ENCODE peak calls at places on chromosomes 7 and 10, in nine cellular contexts. One of them, this sample, is unnamed.

GRCh38 chr10:76717141-76717540 is 920.5 kb downstream of the KCNMA1 start:
- DNase-seq in prostate gland: no peak
- DNase-seq in AG08395: peak; percentile 13
- DNase-seq in BJ: peak; percentile 27
- DNase-seq in NCI-H1930: no peak
- DNase-seq in endodermal cell: no peak
- DNase-seq in NCI-H748 treated with DMSO at 0.1 percent for 48 hours: no peak
- DNase-seq in hypothalamus: no peak
- DNase-seq in nucleus accumbens: no peak
- DNase-seq in this sample: no peak

GRCh38 chr7:117961235-117961634 is 88.0 kb upstream of the CTTNBP2 start:
- DNase-seq in NCI-H748 treated with DMSO at 0.1 percent for 48 hours: no peak
- DNase-seq in prostate gland: no peak
- DNase-seq in hypothalamus: no peak
- DNase-seq in AG08395: no peak
- DNase-seq in BJ: no peak
- DNase-seq in NCI-H1930: no peak
- DNase-seq in nucleus accumbens: no peak
- DNase-seq in endodermal cell: no peak
- DNase-seq in this sample: no peak

GRCh38 chr7:128227246-128227645 is 13.8 kb upstream of the LEP start:
- DNase-seq in prostate gland: no peak
- DNase-seq in NCI-H748 treated with DMSO at 0.1 percent for 48 hours: no peak
- DNase-seq in hypothalamus: no peak
- DNase-seq in BJ: no peak
- DNase-seq in NCI-H1930: no peak
- DNase-seq in nucleus accumbens: no peak
- DNase-seq in endodermal cell: no peak
- DNase-seq in AG08395: no peak
- DNase-seq in this sample: no peak

GRCh38 chr7:102061981-102062390 is 224.7 kb upstream of the SH2B2 start:
- DNase-seq in endodermal cell: no peak
- DNase-seq in AG08395: no peak
- DNase-seq in hypothalamus: no peak
- DNase-seq in NCI-H748 treated with DMSO at 0.1 percent for 48 hours: no peak
- DNase-seq in BJ: no peak
- DNase-seq in prostate gland: no peak
- DNase-seq in NCI-H1930: no peak
- DNase-seq in nucleus accumbens: no peak
- DNase-seq in this sample: no peak

GRCh38 chr10:72337039-72337629 is 17.6 kb downstream of the DNAJB12 start:
- DNase-seq in endodermal cell: peak; percentile 91
- DNase-seq in hypothalamus: peak; percentile 74
- DNase-seq in nucleus accumbens: no peak
- DNase-seq in NCI-H1930: no peak
- DNase-seq in AG08395: peak; percentile 65
- DNase-seq in NCI-H748 treated with DMSO at 0.1 percent for 48 hours: peak; percentile 42
- DNase-seq in BJ: no peak
- DNase-seq in prostate gland: peak; percentile 79
- DNase-seq in this sample: peak; percentile 66

GRCh38 chr10:125003901-125004467 is 62.1 kb downstream of the ZRANB1 start:
- DNase-seq in BJ: no peak
- DNase-seq in NCI-H1930: no peak
- DNase-seq in prostate gland: no peak
- DNase-seq in AG08395: no peak
- DNase-seq in NCI-H748 treated with DMSO at 0.1 percent for 48 hours: no peak
- DNase-seq in nucleus accumbens: no peak
- DNase-seq in endodermal cell: no peak
- DNase-seq in hypothalamus: no peak
- DNase-seq in this sample: no peak

GRCh38 chr10:50219646-50220045 is 31.7 kb downstream of the ASAH2 start:
- DNase-seq in BJ: no peak
- DNase-seq in AG08395: no peak
- DNase-seq in NCI-H748 treated with DMSO at 0.1 percent for 48 hours: no peak
- DNase-seq in nucleus accumbens: no peak
- DNase-seq in endodermal cell: no peak
- DNase-seq in hypothalamus: no peak
- DNase-seq in prostate gland: no peak
- DNase-seq in NCI-H1930: no peak
- DNase-seq in this sample: no peak

GRCh38 chr10:23918839-23919238 is 290.1 kb upstream of the KIAA1217 start:
- DNase-seq in hypothalamus: no peak
- DNase-seq in NCI-H1930: no peak
- DNase-seq in NCI-H748 treated with DMSO at 0.1 percent for 48 hours: no peak
- DNase-seq in BJ: no peak
- DNase-seq in endodermal cell: peak; percentile 55
- DNase-seq in nucleus accumbens: no peak
- DNase-seq in prostate gland: no peak
- DNase-seq in AG08395: no peak
- DNase-seq in this sample: no peak

GRCh38 chr10:6232846-6233724 is 30.4 kb downstream of the PFKFB3 start:
- DNase-seq in NCI-H1930: no peak
- DNase-seq in prostate gland: no peak
- DNase-seq in hypothalamus: peak; percentile 70
- DNase-seq in endodermal cell: no peak
- DNase-seq in nucleus accumbens: no peak
- DNase-seq in AG08395: no peak
- DNase-seq in BJ: no peak
- DNase-seq in NCI-H748 treated with DMSO at 0.1 percent for 48 hours: no peak
- DNase-seq in this sample: no peak

GRCh38 chr10:115321360-115321759 is 228.2 kb downstream of the ATRNL1 start:
- DNase-seq in AG08395: no peak
- DNase-seq in NCI-H1930: no peak
- DNase-seq in nucleus accumbens: no peak
- DNase-seq in hypothalamus: no peak
- DNase-seq in BJ: no peak
- DNase-seq in endodermal cell: no peak
- DNase-seq in prostate gland: no peak
- DNase-seq in NCI-H748 treated with DMSO at 0.1 percent for 48 hours: no peak
- DNase-seq in this sample: no peak

GRCh38 chr10:112754001-112754411 is 196.0 kb upstream of the TCF7L2 start:
- DNase-seq in BJ: no peak
- DNase-seq in prostate gland: no peak
- DNase-seq in AG08395: no peak
- DNase-seq in NCI-H1930: no peak
- DNase-seq in endodermal cell: no peak
- DNase-seq in hypothalamus: no peak
- DNase-seq in NCI-H748 treated with DMSO at 0.1 percent for 48 hours: no peak
- DNase-seq in nucleus accumbens: no peak
- DNase-seq in this sample: no peak

GRCh38 chr7:29013931-29014330 is 55.8 kb upstream of the TRIL start:
- DNase-seq in BJ: no peak
- DNase-seq in nucleus accumbens: no peak
- DNase-seq in NCI-H748 treated with DMSO at 0.1 percent for 48 hours: no peak
- DNase-seq in AG08395: no peak
- DNase-seq in prostate gland: no peak
- DNase-seq in NCI-H1930: no peak
- DNase-seq in hypothalamus: no peak
- DNase-seq in endodermal cell: no peak
- DNase-seq in this sample: no peak

GRCh38 chr10:132223156-132223590 is 36.4 kb downstream of the DPYSL4 start:
- DNase-seq in BJ: peak; percentile 11
- DNase-seq in nucleus accumbens: peak; percentile 11
- DNase-seq in AG08395: peak; percentile 93
- DNase-seq in hypothalamus: peak; percentile 78
- DNase-seq in endodermal cell: peak; percentile 96
- DNase-seq in NCI-H748 treated with DMSO at 0.1 percent for 48 hours: no peak
- DNase-seq in NCI-H1930: no peak
- DNase-seq in prostate gland: peak; percentile 64
- DNase-seq in this sample: peak; percentile 36

GRCh38 chr10:117133273-117134083 is 4.6 kb downstream of the VAX1 start:
- DNase-seq in nucleus accumbens: no peak
- DNase-seq in prostate gland: no peak
- DNase-seq in AG08395: no peak
- DNase-seq in endodermal cell: peak; percentile 67
- DNase-seq in BJ: no peak
- DNase-seq in NCI-H1930: no peak
- DNase-seq in hypothalamus: no peak
- DNase-seq in NCI-H748 treated with DMSO at 0.1 percent for 48 hours: no peak
- DNase-seq in this sample: no peak

GRCh38 chr10:28293238-28294168 is 9.4 kb downstream of the MPP7 start:
- DNase-seq in endodermal cell: peak; percentile 45
- DNase-seq in prostate gland: no peak
- DNase-seq in NCI-H1930: no peak
- DNase-seq in AG08395: no peak
- DNase-seq in nucleus accumbens: no peak
- DNase-seq in hypothalamus: no peak
- DNase-seq in BJ: no peak
- DNase-seq in NCI-H748 treated with DMSO at 0.1 percent for 48 hours: no peak
- DNase-seq in this sample: no peak

GRCh38 chr7:92696584-92696983 is 106.4 kb upstream of the FAM133B start:
- DNase-seq in NCI-H748 treated with DMSO at 0.1 percent for 48 hours: no peak
- DNase-seq in nucleus accumbens: no peak
- DNase-seq in endodermal cell: no peak
- DNase-seq in AG08395: no peak
- DNase-seq in NCI-H1930: no peak
- DNase-seq in hypothalamus: no peak
- DNase-seq in prostate gland: no peak
- DNase-seq in BJ: no peak
- DNase-seq in this sample: no peak

GRCh38 chr10:119253433-119254174 is 46.2 kb downstream of the GRK5 start:
- DNase-seq in prostate gland: no peak
- DNase-seq in NCI-H1930: no peak
- DNase-seq in nucleus accumbens: no peak
- DNase-seq in BJ: peak; percentile 92
- DNase-seq in hypothalamus: no peak
- DNase-seq in endodermal cell: peak; percentile 72
- DNase-seq in NCI-H748 treated with DMSO at 0.1 percent for 48 hours: no peak
- DNase-seq in AG08395: peak; percentile 93
- DNase-seq in this sample: no peak

This sample was measured in activated gamma-delta T cell treated with Interleukin-2 at 50 U/mL for 16 hours.